ENCODE peak calls at places on chromosomes 16 and 17, in nine cellular contexts. N, D, Y, Z, O, U, E, B and S are unnamed samples. For H3K4me1, the result is how much of the 10 kb centered on the place peaks cover.

GRCh38 chr17:27327397-27327796 is 33.5 kb downstream of the WSB1 start:
- DNase-seq in D (no peak), U (no peak), O (no peak), E (no peak), Y (peak), B (no peak), N (no peak), Z (no peak), S (no peak)

GRCh38 chr17:49637050-49637449 is 40.8 kb downstream of the SPOP start:
- DNase-seq in D (no peak), B (peak), U (no peak), Y (no peak), N (no peak), E (no peak), O (no peak), Z (no peak), S (no peak)

GRCh38 chr16:49424961-49425360 is 51.4 kb downstream of the C16orf78 start:
- DNase-seq in U (no peak), Y (no peak), B (no peak), N (no peak), E (no peak), O (no peak), D (no peak), Z (no peak), S (no peak)

GRCh38 chr16:28585674-28586073 is 11.2 kb downstream of the SULT1A2 start:
- DNase-seq in O (no peak), U (peak), Z (no peak), N (no peak), E (no peak), B (no peak), D (peak), Y (no peak), S (no peak)

GRCh38 chr16:12559714-12560113 is 244.0 kb downstream of the CPPED1 start:
- DNase-seq in U (no peak), B (no peak), E (no peak), O (no peak), N (no peak), D (no peak), Y (no peak), Z (no peak), S (no peak)

GRCh38 chr17:48526986-48527741 is 3.6 kb downstream of the HOXB1 start:
- DNase-seq in D (no peak), B (no peak), E (no peak), U (no peak), Y (no peak), Z (no peak), N (peak), O (no peak), S (no peak)

GRCh38 chr16:85146532-85146797 is 34.2 kb upstream of the CIBAR2 start:
- DNase-seq in B (no peak), E (no peak), U (no peak), N (no peak), D (no peak), Z (no peak), O (no peak), Y (no peak), S (no peak)

GRCh38 chr17:51258756-51259573 is 884 bp downstream of the MBTD1 start:
- DNase-seq in Z (no peak), N (no peak), E (no peak), B (peak), U (no peak), D (peak), O (peak), Y (no peak), S (peak)

GRCh38 chr16:75541236-75541635 is 5.3 kb upstream of the CHST5 start:
- DNase-seq in Z (no peak), U (no peak), N (no peak), E (no peak), D (peak), B (no peak), Y (no peak), O (no peak), S (no peak)

GRCh38 chr16:50313596-50314483 is 47.5 kb downstream of the ADCY7 start:
- DNase-seq in B (peak), U (peak), O (no peak), Y (peak), E (no peak), N (peak), D (no peak), Z (peak), S (no peak)

GRCh38 chr17:9086577-9086976 is 65.3 kb downstream of the NTN1 start:
- DNase-seq in B (no peak), Y (no peak), O (no peak), E (no peak), U (no peak), Z (no peak), N (no peak), D (no peak), S (no peak)

GRCh38 chr16:62831235-62831634 is 795.0 kb upstream of the CDH8 start:
- DNase-seq in Y (no peak), E (no peak), Z (no peak), O (no peak), D (no peak), B (no peak), U (no peak), N (no peak), S (no peak)

GRCh38 chr17:64709481-64709880 is 47.4 kb upstream of the SMURF2 start:
- DNase-seq in E (no peak), N (no peak), Y (no peak), U (no peak), B (no peak), D (no peak), O (peak), Z (no peak), S (no peak)

GRCh38 chr17:68861602-68862001 is 93.6 kb downstream of the ABCA8 start:
- DNase-seq in O (no peak), Y (no peak), U (no peak), D (no peak), E (no peak), N (no peak), Z (no peak), B (peak), S (no peak)

GRCh38 chr16:71853413-71853812 is 7.6 kb downstream of the ATXN1L start:
- DNase-seq in B (no peak), Y (no peak), E (no peak), U (no peak), Z (no peak), N (no peak), D (peak), O (no peak), S (no peak)

GRCh38 chr16:69532761-69533459 is 32.9 kb upstream of the NFAT5 start:
- DNase-seq in N (no peak), Y (no peak), E (no peak), Z (no peak), B (no peak), U (no peak), O (no peak), D (no peak), S (no peak)

GRCh38 chr16:10946308-10946707 is 1.9 kb downstream of the CLEC16A start:
- DNase-seq in E (no peak), N (no peak), B (no peak), O (no peak), Y (no peak), Z (peak), D (no peak), U (no peak), S (no peak)

GRCh38 chr17:45998987-45999899 is at the start of gene STH:
- DNase-seq in D (no peak), E (no peak), Z (no peak), U (no peak), Y (no peak), O (no peak), N (no peak), B (no peak), S (no peak)

GRCh38 chr17:13353590-13353989 is 248.1 kb downstream of the HS3ST3A1 start:
- DNase-seq in O (no peak), Z (no peak), D (no peak), E (no peak), N (no peak), Y (no peak), U (no peak), B (no peak), S (no peak)

GRCh38 chr17:38724337-38724988 is 5.7 kb upstream of the CISD3 start:
- DNase-seq in N (no peak), E (no peak), Z (no peak), U (peak), O (no peak), Y (no peak), B (peak), D (peak), S (no peak)

GRCh38 chr17:79169861-79170260 is 95.2 kb downstream of the ENGASE start:
- DNase-seq in Z (no peak), U (no peak), D (no peak), E (no peak), O (no peak), B (no peak), N (no peak), Y (no peak), S (no peak)

GRCh38 chr17:11943759-11944347 is 53.4 kb downstream of the ZNF18 start:
- DNase-seq in Y (no peak), E (no peak), Z (no peak), N (no peak), B (no peak), U (no peak), O (no peak), D (no peak), S (peak)

GRCh38 chr16:23668225-23668624 is 10.5 kb upstream of the PLK1 start:
- DNase-seq in D (no peak), E (no peak), U (no peak), Y (no peak), N (no peak), Z (no peak), O (no peak), B (no peak), S (no peak)

GRCh38 chr17:15262291-15263205 is 2.6 kb downstream of the PMP22 start:
- DNase-seq in B (peak), E (peak), N (peak), U (peak), D (peak), Z (peak), Y (peak), O (peak), S (peak)

GRCh38 chr16:86306811-86307517 is 203.4 kb upstream of the FOXF1 start:
- DNase-seq in U (no peak), B (no peak), Z (no peak), O (no peak), Y (no peak), N (no peak), E (no peak), D (no peak), S (no peak)

GRCh38 chr16:87569601-87570559 is 32.4 kb upstream of the JPH3 start:
- DNase-seq in O (no peak), Y (no peak), B (no peak), U (no peak), E (no peak), D (no peak), N (no peak), Z (no peak), S (no peak)

GRCh38 chr16:76749780-76750375 is 441.1 kb upstream of the MON1B start:
- DNase-seq in E (no peak), D (no peak), O (no peak), Y (no peak), B (no peak), Z (no peak), N (no peak), U (no peak), S (no peak)

DNA sequence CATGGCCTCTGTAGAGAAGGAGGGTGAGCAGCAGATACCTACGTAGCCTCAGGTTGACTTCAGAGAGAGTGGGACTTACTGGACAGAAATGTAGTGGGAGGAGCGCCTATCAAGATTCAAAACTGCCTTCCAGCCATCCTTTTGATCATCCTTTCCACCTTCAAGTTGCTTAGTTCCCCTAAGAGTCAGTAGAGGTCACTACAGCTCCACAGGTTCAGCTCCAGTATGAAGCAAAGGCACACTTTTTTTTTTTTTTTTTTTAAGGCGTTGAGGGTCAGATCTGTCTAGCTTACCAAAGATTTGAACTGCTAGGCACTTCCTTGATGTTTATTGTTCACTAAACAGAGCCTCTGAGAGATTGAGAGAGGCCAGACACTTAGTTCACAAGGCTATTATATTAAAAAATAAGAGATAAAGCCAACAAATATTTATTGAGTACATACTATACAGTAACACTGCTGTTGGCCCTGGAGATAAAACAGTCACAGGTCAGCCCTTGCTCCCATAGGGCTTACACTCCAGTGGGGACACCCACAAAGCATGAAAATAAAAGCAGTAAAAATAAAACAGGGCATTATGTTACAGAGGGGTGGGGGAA is 3.1 kb downstream of the RNF227 start:
- DNase-seq in O (peak), Z (no peak), N (no peak), D (no peak), U (no peak), B (peak), E (peak), Y (no peak), S (peak)
- TF ChIP-seq POLR2A in O (no peak), Z (no peak), N (no peak), D (no peak), U (no peak), B (no peak), E (no peak), Y (no peak), S (no peak)

GRCh38 chr17:77686903-77687302 is 271.6 kb upstream of the TNRC6C start:
- DNase-seq in D (no peak), E (no peak), Z (no peak), N (no peak), O (no peak), U (no peak), Y (no peak), B (no peak), S (no peak)
- TF ChIP-seq POLR2AphosphoS5 in D (no peak), E (no peak), Z (no peak), N (no peak), O (no peak), U (no peak), Y (no peak), B (no peak), S (no peak)

GRCh38 chr17:39742856-39743436 is 5.2 kb downstream of the GRB7 start:
- DNase-seq in O (no peak), Y (no peak), E (no peak), N (no peak), B (no peak), U (no peak), D (no peak), Z (no peak), S (no peak)

GRCh38 chr17:39745335-39746144 is 7.8 kb downstream of the GRB7 start:
- DNase-seq in U (no peak), N (no peak), Z (no peak), Y (no peak), D (no peak), B (no peak), E (no peak), O (no peak), S (no peak)

GRCh38 chr17:39746145-39746461 is 8.4 kb downstream of the GRB7 start:
- DNase-seq in D (no peak), O (no peak), U (no peak), B (no peak), N (no peak), Z (no peak), Y (no peak), E (no peak), S (no peak)

GRCh38 chr17:39744836-39745215 is 7.1 kb downstream of the GRB7 start:
- DNase-seq in N (no peak), Y (no peak), B (no peak), Z (no peak), D (no peak), E (no peak), U (no peak), O (no peak), S (no peak)

GRCh38 chr17:39744075-39744835 is 6.5 kb downstream of the GRB7 start:
- DNase-seq in B (no peak), Y (no peak), Z (no peak), D (no peak), E (no peak), N (no peak), O (no peak), U (no peak), S (no peak)
- H3K4me1 ChIP-seq in B (under half), Y (under half), Z (under half), D (under half), E (under half), N (under half), O (under half), U (under half), S (under half)

GRCh38 chr16:29995911-29996772 is at the start of gene INO80E:
- DNase-seq in Z (peak), U (peak), O (peak), Y (peak), D (peak), E (peak), B (peak), N (peak), S (peak)

GRCh38 chr16:29993903-29994612 is 1.4 kb downstream of the HIRIP3 start:
- DNase-seq in B (no peak), E (no peak), Y (no peak), Z (no peak), D (no peak), O (no peak), U (no peak), N (no peak), S (no peak)

GRCh38 chr16:29995330-29995910 is at the start of gene HIRIP3:
- DNase-seq in B (peak), Y (peak), N (peak), U (peak), O (peak), E (peak), D (peak), Z (peak), S (peak)

GRCh38 chr16:29994613-29995329 is 646 bp downstream of the HIRIP3 start:
- DNase-seq in B (peak), E (no peak), U (peak), O (peak), Y (no peak), Z (peak), D (peak), N (peak), S (no peak)

DNA sequence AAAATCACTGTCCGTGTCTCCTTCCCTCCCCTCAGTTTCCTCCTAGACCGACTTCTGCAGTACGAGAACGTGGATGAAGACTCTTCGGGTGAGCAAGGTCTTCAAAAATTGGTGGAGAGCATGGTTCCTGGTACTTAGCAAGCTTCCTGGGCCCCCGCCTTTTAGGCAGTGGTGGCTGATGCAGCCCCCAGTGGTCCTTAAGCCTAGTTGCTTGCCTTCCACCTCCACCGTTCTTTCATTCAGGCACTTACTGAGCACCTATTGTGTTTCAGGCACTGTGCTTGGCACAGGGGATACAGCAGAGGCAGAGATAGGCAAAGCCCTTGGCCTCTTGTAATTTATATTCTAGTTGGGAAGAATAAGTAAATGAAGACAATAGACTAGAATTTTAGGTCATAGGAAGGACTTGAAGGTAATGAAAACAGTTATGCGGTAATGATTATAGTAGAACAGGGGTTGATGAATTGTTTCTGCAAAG is 771 bp downstream of the INO80E start:
- DNase-seq in Y (no peak), E (no peak), Z (no peak), D (no peak), N (no peak), O (peak), U (no peak), B (peak), S (no peak)
- TF ChIP-seq POLR2A in Y (no peak), E (no peak), Z (no peak), D (no peak), N (no peak), O (no peak), U (no peak), B (no peak), S (no peak)

DNA sequence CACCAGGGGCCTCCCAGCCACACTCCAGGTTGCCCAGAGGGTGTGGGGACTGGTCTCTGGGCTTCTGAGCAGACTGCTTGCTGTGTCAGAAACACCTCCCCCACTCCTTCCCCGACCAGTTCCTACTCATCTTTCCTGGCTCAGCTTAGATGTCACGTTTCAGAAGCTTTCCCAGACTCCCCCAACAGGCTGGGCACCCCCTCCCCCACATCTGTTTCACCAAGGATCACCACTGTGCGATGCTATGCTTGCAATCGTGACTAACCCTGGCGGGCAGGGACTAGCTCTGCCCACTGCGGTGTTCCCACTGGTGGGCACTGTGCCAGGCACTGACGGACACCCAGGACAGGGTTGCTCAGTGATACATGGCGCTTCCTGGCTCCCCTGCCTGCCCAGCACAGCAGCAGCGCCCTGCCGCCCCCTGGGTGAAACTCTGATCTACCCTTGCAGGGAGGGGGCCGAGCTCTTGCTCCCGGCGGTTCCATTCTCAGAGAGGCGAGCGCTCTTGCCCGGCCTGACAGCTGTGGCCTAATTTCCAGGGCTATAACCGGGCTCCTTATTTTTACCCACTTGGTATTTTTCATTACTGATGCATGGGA is 29.4 kb upstream of the MTSS2 start:
- DNase-seq in D (peak), E (no peak), U (peak), B (no peak), Z (peak), Y (no peak), O (no peak), N (no peak), S (peak)
- TF ChIP-seq POLR2AphosphoS5 in D (no peak), E (no peak), U (peak), B (no peak), Z (peak), Y (peak), O (no peak), N (no peak), S (peak)

GRCh38 chr17:52383493-52384100 is 225.1 kb upstream of the CA10 start:
- DNase-seq in U (peak), B (peak), Z (peak), Y (no peak), N (peak), D (peak), E (peak), O (peak), S (peak)

GRCh38 chr17:52390422-52390821 is 231.9 kb upstream of the CA10 start:
- DNase-seq in O (no peak), D (no peak), Z (no peak), U (no peak), E (no peak), B (no peak), N (no peak), Y (no peak), S (no peak)

GRCh38 chr17:52389632-52390031 is 231.1 kb upstream of the CA10 start:
- DNase-seq in D (no peak), B (no peak), E (no peak), O (no peak), Z (no peak), Y (no peak), U (no peak), N (no peak), S (no peak)

GRCh38 chr17:52388941-52389340 is 230.4 kb upstream of the CA10 start:
- DNase-seq in N (no peak), E (no peak), U (no peak), B (no peak), Y (no peak), O (no peak), D (no peak), Z (no peak), S (no peak)

DNA sequence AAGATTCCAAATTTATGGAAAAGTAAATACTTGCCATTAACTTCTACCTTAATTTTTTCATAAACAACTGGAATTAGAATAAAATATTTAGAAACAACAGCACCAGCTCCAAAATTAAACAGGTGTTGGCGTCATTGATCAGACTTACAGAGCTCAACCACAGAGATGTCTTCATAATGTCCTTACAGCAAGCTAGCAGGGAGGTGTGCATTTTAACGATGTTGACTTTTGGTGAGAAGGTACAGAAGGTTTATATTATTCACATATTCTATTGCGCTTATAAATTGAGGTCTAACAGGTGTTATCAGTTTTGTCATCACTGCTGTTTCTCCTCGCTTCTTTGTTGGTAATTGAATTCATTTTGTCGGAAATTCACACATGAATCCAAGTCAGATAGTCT is 226.2 kb upstream of the CA10 start:
- DNase-seq in N (no peak), Z (no peak), Y (no peak), B (no peak), O (no peak), E (no peak), D (no peak), U (no peak), S (no peak)
- H3K4me1 ChIP-seq in N (under half), Z (under half), Y (under half), B (under half), O (under half), E (under half), D (under half), U (under half), S (under half)